ENCODE peak calls at places on chromosome 9, in six cellular contexts. Z, O, J, H, B and E are unnamed samples.

GRCh38 chr9:126108240-126108639 is 218.4 kb upstream of the MVB12B start:
- DNase-seq in Z (no peak), O (no peak), J (no peak), H (no peak), B (no peak), E (no peak)

GRCh38 chr9:95024097-95024671 is 293.3 kb downstream of the FANCC start:
- DNase-seq in Z (no peak), O (no peak), J (no peak), H (no peak), B (no peak), E (no peak)

GRCh38 chr9:133726401-133727276 is 11.5 kb downstream of the SARDH start:
- DNase-seq in Z (peak), O (peak), J (no peak), H (peak), B (no peak), E (peak)

GRCh38 chr9:33817327-33818166 is 587 bp downstream of the UBE2R2 start:
- DNase-seq in Z (peak), O (peak), J (peak), H (peak), B (peak), E (peak)

GRCh38 chr9:126857261-126857960 is 3.0 kb upstream of the ZBTB34 start:
- DNase-seq in Z (no peak), O (no peak), J (no peak), H (no peak), B (no peak), E (no peak)

GRCh38 chr9:117549444-117549843 is 134.6 kb upstream of the ASTN2 start:
- DNase-seq in Z (no peak), O (no peak), J (no peak), H (no peak), B (no peak), E (no peak)

GRCh38 chr9:123607987-123608565 is 252.1 kb downstream of the CRB2 start:
- DNase-seq in Z (no peak), O (no peak), J (no peak), H (no peak), B (no peak), E (no peak)

GRCh38 chr9:128626181-128626580 is 30.5 kb downstream of the DYNC2I2 start:
- DNase-seq in Z (no peak), O (no peak), J (no peak), H (no peak), B (no peak), E (no peak)

GRCh38 chr9:88923653-88924284 is 67.5 kb upstream of the S1PR3 start:
- DNase-seq in Z (no peak), O (no peak), J (no peak), H (no peak), B (no peak), E (peak)

GRCh38 chr9:12861035-12861434 is 86.2 kb downstream of the LURAP1L start:
- DNase-seq in Z (no peak), O (no peak), J (no peak), H (no peak), B (no peak), E (no peak)

GRCh38 chr9:93612796-93613154 is 36.4 kb downstream of the PHF2 start:
- DNase-seq in Z (no peak), O (no peak), J (no peak), H (no peak), B (no peak), E (peak)

GRCh38 chr9:89234636-89235035 is 56.0 kb upstream of the SHC3 start:
- DNase-seq in Z (no peak), O (no peak), J (no peak), H (no peak), B (no peak), E (peak)

GRCh38 chr9:128705051-128705965 is 3.0 kb downstream of the PKN3 start:
- DNase-seq in Z (no peak), O (no peak), J (no peak), H (peak), B (no peak), E (peak)